ENCODE peak calls at places on chromosomes 1 and 21, in seven cellular contexts. Y, A, Z, O, F, H and U are unnamed samples. For H3K4me1, the result is how much of the 10 kb centered on the place peaks cover.

GRCh38 chr1:222010306-222010705 is 268.4 kb upstream of the DUSP10 start:
- DNase-seq in Y (no peak), A (no peak), Z (no peak), O (no peak), F (no peak), H (no peak), U (no peak)

GRCh38 chr1:25061596-25061995 is 131.5 kb upstream of the RUNX3 start:
- DNase-seq in Y (no peak), A (no peak), Z (no peak), O (no peak), F (no peak), H (no peak), U (no peak)

GRCh38 chr1:234368320-234369032 is 4.8 kb upstream of the COA6 start:
- DNase-seq in Y (no peak), A (no peak), Z (no peak), O (no peak), F (no peak), H (no peak), U (no peak)

GRCh38 chr1:243264718-243265117 is 8.9 kb downstream of the SDCCAG8 start:
- DNase-seq in Y (no peak), A (no peak), Z (no peak), O (peak), F (no peak), H (no peak), U (no peak)

GRCh38 chr1:3633344-3634058 is 8.7 kb downstream of the TPRG1L start:
- DNase-seq in Y (no peak), A (no peak), Z (peak), O (no peak), F (no peak), H (no peak), U (no peak)

GRCh38 chr1:55789466-55789865 is 574.3 kb upstream of the USP24 start:
- DNase-seq in Y (no peak), A (no peak), Z (no peak), O (no peak), F (no peak), H (no peak), U (no peak)

GRCh38 chr1:27885114-27885528 is 12.8 kb downstream of the THEMIS2 start:
- DNase-seq in Y (no peak), A (no peak), Z (peak), O (no peak), F (no peak), H (no peak), U (no peak)

GRCh38 chr1:237012789-237013383 is 8.6 kb upstream of the MT1HL1 start:
- DNase-seq in Y (no peak), A (peak), Z (no peak), O (no peak), F (peak), H (no peak), U (peak)

GRCh38 chr21:27024316-27024715 is 57.4 kb upstream of the ADAMTS5 start:
- DNase-seq in Y (no peak), A (no peak), Z (no peak), O (peak), F (no peak), H (no peak), U (no peak)

GRCh38 chr1:53519412-53519811 is 60.2 kb downstream of the DMRTB1 start:
- DNase-seq in Y (no peak), A (no peak), Z (no peak), O (no peak), F (no peak), H (no peak), U (no peak)

GRCh38 chr1:226641671-226642231 is 93.2 kb downstream of the STUM start:
- DNase-seq in Y (no peak), A (no peak), Z (peak), O (no peak), F (no peak), H (no peak), U (peak)

GRCh38 chr1:180489976-180490375 is 12.4 kb downstream of the ACBD6 start:
- DNase-seq in Y (no peak), A (no peak), Z (no peak), O (peak), F (no peak), H (no peak), U (no peak)

GRCh38 chr1:202252271-202252670 is 58.7 kb downstream of the LGR6 start:
- DNase-seq in Y (peak), A (no peak), Z (peak), O (no peak), F (no peak), H (no peak), U (no peak)

GRCh38 chr1:169513208-169513607 is 27.5 kb upstream of the SLC19A2 start:
- DNase-seq in Y (no peak), A (no peak), Z (no peak), O (no peak), F (no peak), H (no peak), U (no peak)

GRCh38 chr1:112083487-112083886 is 94.0 kb upstream of the KCND3 start:
- DNase-seq in Y (no peak), A (no peak), Z (no peak), O (peak), F (no peak), H (no peak), U (no peak)

GRCh38 chr1:31955917-31956736 is 18.0 kb upstream of the PTP4A2 start:
- DNase-seq in Y (peak), A (peak), Z (peak), O (peak), F (peak), H (peak), U (peak)

GRCh38 chr1:67144696-67145095 is 9.9 kb upstream of the C1orf141 start:
- DNase-seq in Y (no peak), A (no peak), Z (no peak), O (no peak), F (no peak), H (no peak), U (no peak)

GRCh38 chr21:41816583-41817165 is 49.8 kb upstream of the RIPK4 start:
- DNase-seq in Y (peak), A (peak), Z (peak), O (peak), F (peak), H (no peak), U (peak)

GRCh38 chr1:31216016-31216415 is 23.7 kb downstream of the NKAIN1 start:
- DNase-seq in Y (no peak), A (peak), Z (no peak), O (peak), F (peak), H (no peak), U (peak)

GRCh38 chr1:119000371-119001180 is 12.4 kb upstream of the TBX15 start:
- DNase-seq in Y (no peak), A (no peak), Z (peak), O (no peak), F (no peak), H (no peak), U (no peak)

GRCh38 chr1:36401602-36402517 is 4.2 kb upstream of the LSM10 start:
- DNase-seq in Y (no peak), A (no peak), Z (no peak), O (no peak), F (no peak), H (no peak), U (no peak)

GRCh38 chr1:201899683-201900429 is 11.2 kb downstream of the SHISA4 start:
- DNase-seq in Y (no peak), A (no peak), Z (peak), O (no peak), F (no peak), H (no peak), U (no peak)

GRCh38 chr1:118945460-118945859 is 42.7 kb downstream of the TBX15 start:
- DNase-seq in Y (no peak), A (no peak), Z (no peak), O (no peak), F (no peak), H (no peak), U (no peak)

GRCh38 chr1:201646623-201647022 is 107.7 kb downstream of the NAV1 start:
- DNase-seq in Y (no peak), A (no peak), Z (no peak), O (no peak), F (no peak), H (no peak), U (no peak)

GRCh38 chr21:29264721-29265120 is 34.0 kb upstream of the BACH1 start:
- DNase-seq in Y (no peak), A (no peak), Z (no peak), O (peak), F (no peak), H (no peak), U (no peak)

GRCh38 chr21:43591468-43592050 is 67.7 kb downstream of the HSF2BP start:
- DNase-seq in Y (no peak), A (no peak), Z (no peak), O (no peak), F (no peak), H (no peak), U (no peak)

GRCh38 chr1:22761821-22762220 is 51.2 kb downstream of the EPHB2 start:
- DNase-seq in Y (no peak), A (no peak), Z (no peak), O (no peak), F (no peak), H (no peak), U (no peak)

GRCh38 chr1:200153277-200154055 is 126.0 kb downstream of the NR5A2 start:
- DNase-seq in Y (no peak), A (no peak), Z (no peak), O (no peak), F (no peak), H (no peak), U (no peak)

GRCh38 chr1:184685116-184685515 is 69.5 kb downstream of the EDEM3 start:
- DNase-seq in Y (no peak), A (peak), Z (no peak), O (no peak), F (no peak), H (no peak), U (no peak)

GRCh38 chr1:185920602-185921001 is 186.4 kb downstream of the HMCN1 start:
- DNase-seq in Y (no peak), A (no peak), Z (no peak), O (no peak), F (no peak), H (no peak), U (no peak)

GRCh38 chr1:20380616-20381035 is 90.0 kb downstream of the VWA5B1 start:
- DNase-seq in Y (no peak), A (no peak), Z (no peak), O (peak), F (no peak), H (no peak), U (no peak)

GRCh38 chr1:212397171-212397570 is 17.5 kb downstream of the PACC1 start:
- DNase-seq in Y (no peak), A (no peak), Z (no peak), O (no peak), F (no peak), H (no peak), U (no peak)

GRCh38 chr1:211601982-211602644 is 23.2 kb upstream of the SLC30A1 start:
- DNase-seq in Y (no peak), A (no peak), Z (no peak), O (no peak), F (no peak), H (no peak), U (no peak)

GRCh38 chr21:25997788-25998611 is 172.6 kb downstream of the APP start:
- DNase-seq in Y (no peak), A (peak), Z (no peak), O (no peak), F (peak), H (no peak), U (no peak)

GRCh38 chr1:212608956-212609700 is 567 bp downstream of the ATF3 start:
- DNase-seq in Y (peak), A (peak), Z (peak), O (no peak), F (peak), H (no peak), U (peak)

GRCh38 chr1:163924041-163924440 is 602.3 kb downstream of the NUF2 start:
- DNase-seq in Y (no peak), A (no peak), Z (no peak), O (no peak), F (no peak), H (no peak), U (no peak)
- H3K4me1 ChIP-seq in Y (under half), A (under half), Z (under half), O (under half), F (under half), H (under half), U (under half)

DNA sequence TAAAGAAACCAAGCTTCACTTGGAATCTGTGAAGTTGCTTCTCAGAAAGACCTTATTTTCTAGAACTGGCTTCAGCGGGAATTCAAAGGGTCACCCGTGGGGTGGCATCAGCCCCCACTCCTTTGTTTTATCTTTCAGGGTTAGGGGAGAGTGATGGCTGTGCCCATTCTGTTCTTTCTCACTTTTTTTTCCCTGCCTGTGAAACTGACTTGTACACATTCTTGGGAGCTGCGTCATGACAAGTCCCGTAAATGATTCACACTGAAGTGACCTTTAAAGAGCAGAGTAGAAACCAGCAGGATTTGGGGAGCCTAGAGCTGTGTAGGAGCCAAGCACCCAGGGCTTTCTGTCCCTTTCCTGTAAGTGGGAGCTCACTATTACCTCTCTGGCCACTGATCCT is 43.8 kb downstream of the SLC44A3 start:
- DNase-seq in Y (no peak), A (peak), Z (no peak), O (peak), F (peak), H (no peak), U (peak)
- TF ChIP-seq POLR2A in Y (peak), A (no peak), Z (no peak), O (no peak), F (no peak), H (no peak), U (no peak)

GRCh38 chr1:63868220-63868897 is 94.5 kb downstream of the ROR1 start:
- DNase-seq in Y (no peak), A (no peak), Z (no peak), O (peak), F (no peak), H (no peak), U (no peak)
- TF ChIP-seq CTCF in Y (no peak), A (no peak), Z (no peak), O (no peak), F (no peak), H (peak), U (no peak)

DNA sequence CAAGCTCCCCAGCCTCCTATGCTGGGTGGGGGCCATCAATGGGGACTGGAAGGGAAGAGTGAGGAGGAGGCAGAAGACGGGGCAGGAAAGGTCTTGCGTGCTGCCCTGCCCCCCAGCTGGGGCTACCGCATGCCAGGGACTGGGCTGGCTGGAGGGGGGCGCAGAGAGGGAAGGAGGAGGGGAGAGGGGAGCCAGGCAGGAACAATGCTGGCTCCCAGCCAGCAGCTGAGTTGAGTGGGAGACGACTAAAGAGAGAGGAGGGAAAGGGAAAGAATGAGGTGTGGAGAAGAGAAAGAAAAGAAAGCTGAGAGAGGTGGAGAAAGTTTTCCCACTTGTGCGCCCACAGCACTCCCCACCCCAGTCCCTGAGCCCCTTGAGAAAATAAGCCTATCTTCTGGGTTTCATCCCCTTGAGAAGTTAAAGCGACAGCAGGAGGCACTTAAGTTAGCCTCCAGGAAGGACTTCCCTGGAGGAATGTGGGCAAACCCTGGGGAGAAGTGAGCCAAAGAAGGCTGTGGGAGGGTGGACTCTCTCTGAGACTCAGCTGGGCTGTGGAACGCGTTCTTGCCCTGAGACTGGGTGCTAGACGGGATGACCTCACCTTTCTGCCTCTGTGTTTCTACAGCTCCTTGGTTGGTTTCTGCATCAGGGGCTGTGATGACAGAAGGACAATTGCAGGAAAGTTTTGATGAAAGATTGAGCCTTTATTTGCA is 12.9 kb upstream of the NES start:
- DNase-seq in Y (no peak), A (no peak), Z (no peak), O (no peak), F (no peak), H (no peak), U (no peak)
- H3K4me1 ChIP-seq in Y (half or more), A (under half), Z (half or more), O (under half), F (under half), H (under half), U (under half)

GRCh38 chr1:13794231-13795187 is 94.5 kb downstream of the PRDM2 start:
- DNase-seq in Y (no peak), A (no peak), Z (no peak), O (no peak), F (no peak), H (no peak), U (no peak)

GRCh38 chr1:13797397-13797796 is 97.4 kb downstream of the PRDM2 start:
- DNase-seq in Y (peak), A (no peak), Z (no peak), O (no peak), F (no peak), H (no peak), U (no peak)

GRCh38 chr1:13799502-13800283 is 99.7 kb downstream of the PRDM2 start:
- DNase-seq in Y (no peak), A (no peak), Z (no peak), O (no peak), F (no peak), H (no peak), U (no peak)

GRCh38 chr1:13801232-13801631 is 101.2 kb downstream of the PRDM2 start:
- DNase-seq in Y (no peak), A (peak), Z (no peak), O (no peak), F (no peak), H (no peak), U (no peak)

DNA sequence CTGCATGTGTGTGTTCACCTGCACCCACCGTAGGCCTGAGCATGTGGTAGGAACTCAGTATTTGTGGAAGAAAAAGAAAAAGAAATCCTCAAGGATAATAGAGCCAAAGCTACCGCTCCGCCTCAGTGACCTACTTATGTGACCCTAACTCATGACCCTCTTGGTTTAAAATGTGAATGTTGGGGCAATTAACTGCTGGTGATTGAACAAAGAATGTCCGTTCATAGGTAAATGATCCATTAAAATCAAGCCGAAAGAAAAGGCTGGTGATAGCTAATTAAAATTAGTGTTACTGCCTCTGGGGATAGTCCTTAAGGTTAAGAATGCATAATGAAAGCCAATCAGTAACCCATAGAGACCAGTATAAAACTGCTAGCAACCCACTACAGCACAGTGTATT is 98.1 kb downstream of the PRDM2 start:
- DNase-seq in Y (no peak), A (no peak), Z (no peak), O (no peak), F (no peak), H (no peak), U (no peak)
- TF ChIP-seq POLR2A in Y (no peak), A (no peak), Z (no peak), O (no peak), F (no peak), H (no peak), U (no peak)

GRCh38 chr1:92784051-92784638 is 763 bp downstream of the EVI5 start:
- DNase-seq in Y (no peak), A (peak), Z (no peak), O (peak), F (peak), H (no peak), U (no peak)

GRCh38 chr1:92786298-92786901 is 1.5 kb upstream of the EVI5 start:
- DNase-seq in Y (no peak), A (no peak), Z (no peak), O (no peak), F (no peak), H (no peak), U (no peak)

GRCh38 chr1:92790867-92791266 is 6.0 kb upstream of the EVI5 start:
- DNase-seq in Y (no peak), A (no peak), Z (no peak), O (no peak), F (no peak), H (no peak), U (no peak)

GRCh38 chr1:92790081-92790480 is 5.2 kb upstream of the EVI5 start:
- DNase-seq in Y (no peak), A (no peak), Z (no peak), O (no peak), F (no peak), H (no peak), U (no peak)

DNA sequence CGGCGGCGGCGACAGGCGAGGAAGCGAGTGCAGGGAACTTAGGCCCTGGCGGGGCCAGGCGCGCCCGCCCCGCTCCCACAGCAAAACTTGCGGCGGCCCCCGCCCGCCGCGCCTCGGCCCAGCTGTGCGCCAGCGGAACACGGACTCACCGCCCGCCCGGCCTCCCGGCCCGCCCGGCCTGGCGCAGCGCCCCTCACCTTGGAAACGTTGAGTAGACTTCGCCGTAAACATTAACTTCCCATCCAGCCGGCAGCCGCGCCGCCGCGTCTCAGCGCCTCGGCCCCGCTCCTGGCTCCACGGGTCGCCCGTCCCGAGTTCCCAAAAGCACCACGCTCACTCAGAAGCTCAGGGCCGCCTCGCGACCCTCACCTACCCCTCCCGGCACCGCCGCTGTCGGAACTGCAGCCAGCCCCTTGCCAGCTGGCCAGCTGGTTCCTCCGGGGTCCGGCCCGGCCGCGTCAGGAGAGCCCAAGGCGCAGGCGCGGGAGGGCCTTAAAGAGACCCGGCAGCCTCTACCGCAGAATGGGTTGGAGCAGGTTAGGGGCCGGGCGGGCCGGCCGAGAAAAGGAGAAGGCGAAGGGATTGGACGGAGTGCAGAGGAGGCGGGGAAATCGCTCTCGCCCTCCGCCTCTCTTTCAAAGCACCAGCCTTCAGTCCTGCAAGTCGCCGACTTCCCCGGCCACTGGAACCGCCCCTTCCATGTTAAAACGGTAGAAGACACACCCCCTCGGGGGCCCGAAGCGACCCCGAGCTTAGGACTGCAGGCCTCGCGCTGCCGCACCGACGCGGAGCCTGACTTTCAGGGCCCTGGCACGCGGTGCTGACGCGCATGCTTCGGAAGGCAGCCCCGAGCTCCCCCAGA is at the start of gene EVI5:
- DNase-seq in Y (peak), A (peak), Z (peak), O (peak), F (peak), H (peak), U (peak)
- TF ChIP-seq CTCF in Y (no peak), A (no peak), Z (no peak), O (no peak), F (no peak), H (peak), U (peak)